ENCODE peak calls at places on chromosomes 4 and X, in seven cellular contexts. One of them, this sample, is unnamed.

GRCh38 chrX:134000260-134001245 is 15.2 kb upstream of the GPC3 start:
- DNase-seq in left cardiac atrium: no peak
- DNase-seq in stimulated activated CD4-positive, alpha-beta T cell treated with anti-CD3 and anti-CD28 coated beads, Interleukin-12 subunit alpha, Interleukin-12 subunit beta, amount 100 ng/mL, for 4 hours: no peak
- DNase-seq in kidney epithelial cell: no peak
- DNase-seq in NCI-H2081: no peak
- DNase-seq in Caki2: no peak
- DNase-seq in renal cortical epithelial cell: no peak
- DNase-seq in this sample: no peak

GRCh38 chrX:1392376-1393130 is 640 bp upstream of the SLC25A6 start:
- DNase-seq in left cardiac atrium: peak
- DNase-seq in stimulated activated CD4-positive, alpha-beta T cell treated with anti-CD3 and anti-CD28 coated beads, Interleukin-12 subunit alpha, Interleukin-12 subunit beta, amount 100 ng/mL, for 4 hours: no peak
- DNase-seq in kidney epithelial cell: no peak
- DNase-seq in NCI-H2081: no peak
- DNase-seq in Caki2: peak
- DNase-seq in renal cortical epithelial cell: no peak
- DNase-seq in this sample: peak

GRCh38 chrX:23062359-23062758 is 62.6 kb downstream of the DDX53 start:
- DNase-seq in left cardiac atrium: no peak
- DNase-seq in stimulated activated CD4-positive, alpha-beta T cell treated with anti-CD3 and anti-CD28 coated beads, Interleukin-12 subunit alpha, Interleukin-12 subunit beta, amount 100 ng/mL, for 4 hours: no peak
- DNase-seq in kidney epithelial cell: no peak
- DNase-seq in NCI-H2081: no peak
- DNase-seq in Caki2: no peak
- DNase-seq in renal cortical epithelial cell: peak
- DNase-seq in this sample: no peak

GRCh38 chrX:109890910-109891502 is 111.9 kb upstream of the TMEM164 start:
- DNase-seq in left cardiac atrium: peak
- DNase-seq in stimulated activated CD4-positive, alpha-beta T cell treated with anti-CD3 and anti-CD28 coated beads, Interleukin-12 subunit alpha, Interleukin-12 subunit beta, amount 100 ng/mL, for 4 hours: peak
- DNase-seq in kidney epithelial cell: peak
- DNase-seq in NCI-H2081: peak
- DNase-seq in Caki2: peak
- DNase-seq in renal cortical epithelial cell: peak
- DNase-seq in this sample: no peak

GRCh38 chr4:184453402-184454160 is 20.8 kb downstream of the IRF2 start:
- DNase-seq in left cardiac atrium: no peak
- DNase-seq in stimulated activated CD4-positive, alpha-beta T cell treated with anti-CD3 and anti-CD28 coated beads, Interleukin-12 subunit alpha, Interleukin-12 subunit beta, amount 100 ng/mL, for 4 hours: no peak
- DNase-seq in kidney epithelial cell: no peak
- DNase-seq in NCI-H2081: no peak
- DNase-seq in Caki2: peak
- DNase-seq in renal cortical epithelial cell: peak
- DNase-seq in this sample: no peak

GRCh38 chrX:139850968-139851367 is 81.9 kb downstream of the ATP11C start:
- DNase-seq in left cardiac atrium: no peak
- DNase-seq in stimulated activated CD4-positive, alpha-beta T cell treated with anti-CD3 and anti-CD28 coated beads, Interleukin-12 subunit alpha, Interleukin-12 subunit beta, amount 100 ng/mL, for 4 hours: no peak
- DNase-seq in kidney epithelial cell: no peak
- DNase-seq in NCI-H2081: no peak
- DNase-seq in Caki2: no peak
- DNase-seq in renal cortical epithelial cell: no peak
- DNase-seq in this sample: no peak

GRCh38 chr4:11367371-11367770 is 61.3 kb downstream of the HS3ST1 start:
- DNase-seq in left cardiac atrium: peak
- DNase-seq in stimulated activated CD4-positive, alpha-beta T cell treated with anti-CD3 and anti-CD28 coated beads, Interleukin-12 subunit alpha, Interleukin-12 subunit beta, amount 100 ng/mL, for 4 hours: no peak
- DNase-seq in kidney epithelial cell: no peak
- DNase-seq in NCI-H2081: no peak
- DNase-seq in Caki2: no peak
- DNase-seq in renal cortical epithelial cell: peak
- DNase-seq in this sample: no peak

GRCh38 chr4:78292336-78292735 is 235.2 kb downstream of the FRAS1 start:
- DNase-seq in left cardiac atrium: no peak
- DNase-seq in stimulated activated CD4-positive, alpha-beta T cell treated with anti-CD3 and anti-CD28 coated beads, Interleukin-12 subunit alpha, Interleukin-12 subunit beta, amount 100 ng/mL, for 4 hours: no peak
- DNase-seq in kidney epithelial cell: no peak
- DNase-seq in NCI-H2081: no peak
- DNase-seq in Caki2: no peak
- DNase-seq in renal cortical epithelial cell: peak
- DNase-seq in this sample: no peak

GRCh38 chrX:120251471-120252011 is 929 bp downstream of the ZBTB33 start:
- DNase-seq in left cardiac atrium: peak
- DNase-seq in stimulated activated CD4-positive, alpha-beta T cell treated with anti-CD3 and anti-CD28 coated beads, Interleukin-12 subunit alpha, Interleukin-12 subunit beta, amount 100 ng/mL, for 4 hours: peak
- DNase-seq in kidney epithelial cell: no peak
- DNase-seq in NCI-H2081: peak
- DNase-seq in Caki2: peak
- DNase-seq in renal cortical epithelial cell: no peak
- DNase-seq in this sample: no peak

GRCh38 chr4:150961566-150961965 is 53.5 kb downstream of the LRBA start:
- DNase-seq in left cardiac atrium: no peak
- DNase-seq in stimulated activated CD4-positive, alpha-beta T cell treated with anti-CD3 and anti-CD28 coated beads, Interleukin-12 subunit alpha, Interleukin-12 subunit beta, amount 100 ng/mL, for 4 hours: no peak
- DNase-seq in kidney epithelial cell: no peak
- DNase-seq in NCI-H2081: no peak
- DNase-seq in Caki2: no peak
- DNase-seq in renal cortical epithelial cell: no peak
- DNase-seq in this sample: no peak

GRCh38 chrX:8244301-8244700 is 73.2 kb upstream of the VCX2 start:
- DNase-seq in left cardiac atrium: no peak
- DNase-seq in stimulated activated CD4-positive, alpha-beta T cell treated with anti-CD3 and anti-CD28 coated beads, Interleukin-12 subunit alpha, Interleukin-12 subunit beta, amount 100 ng/mL, for 4 hours: no peak
- DNase-seq in kidney epithelial cell: no peak
- DNase-seq in NCI-H2081: no peak
- DNase-seq in Caki2: no peak
- DNase-seq in renal cortical epithelial cell: no peak
- DNase-seq in this sample: no peak

GRCh38 chr4:2958446-2958845 is 4.8 kb downstream of the NOP14 start:
- DNase-seq in left cardiac atrium: no peak
- DNase-seq in stimulated activated CD4-positive, alpha-beta T cell treated with anti-CD3 and anti-CD28 coated beads, Interleukin-12 subunit alpha, Interleukin-12 subunit beta, amount 100 ng/mL, for 4 hours: no peak
- DNase-seq in kidney epithelial cell: no peak
- DNase-seq in NCI-H2081: no peak
- DNase-seq in Caki2: no peak
- DNase-seq in renal cortical epithelial cell: no peak
- DNase-seq in this sample: no peak

GRCh38 chr4:181548873-181549541 is 694.2 kb upstream of the TENM3 start:
- DNase-seq in left cardiac atrium: no peak
- DNase-seq in stimulated activated CD4-positive, alpha-beta T cell treated with anti-CD3 and anti-CD28 coated beads, Interleukin-12 subunit alpha, Interleukin-12 subunit beta, amount 100 ng/mL, for 4 hours: no peak
- DNase-seq in kidney epithelial cell: peak
- DNase-seq in NCI-H2081: peak
- DNase-seq in Caki2: peak
- DNase-seq in renal cortical epithelial cell: no peak
- DNase-seq in this sample: no peak